ENCODE peak calls at places on chromosomes 13 and 19, in four cellular contexts. One of them, this sample, is unnamed.

GRCh38 chr13:72435251-72435650 is 292.2 kb downstream of the MZT1 start:
- DNase-seq in DND-41: no peak
- DNase-seq in upper lobe of right lung: no peak
- DNase-seq in RWPE1: no peak
- DNase-seq in this sample: no peak

GRCh38 chr19:8184274-8184673 is 24.9 kb upstream of the CERS4 start:
- DNase-seq in DND-41: no peak
- DNase-seq in upper lobe of right lung: no peak
- DNase-seq in RWPE1: no peak
- DNase-seq in this sample: no peak

GRCh38 chr13:40539954-40540706 is 126.3 kb downstream of the FOXO1 start:
- DNase-seq in DND-41: no peak
- DNase-seq in upper lobe of right lung: no peak
- DNase-seq in RWPE1: peak
- DNase-seq in this sample: no peak

GRCh38 chr19:11296264-11296663 is 304 bp downstream of the TSPAN16 start:
- DNase-seq in DND-41: no peak
- DNase-seq in upper lobe of right lung: no peak
- DNase-seq in RWPE1: no peak
- DNase-seq in this sample: no peak

GRCh38 chr19:30061557-30062330 is 119.7 kb downstream of the URI1 start:
- DNase-seq in DND-41: no peak
- DNase-seq in upper lobe of right lung: no peak
- DNase-seq in RWPE1: no peak
- DNase-seq in this sample: no peak

GRCh38 chr13:84192125-84192524 is 309.9 kb upstream of the SLITRK1 start:
- DNase-seq in DND-41: no peak
- DNase-seq in upper lobe of right lung: no peak
- DNase-seq in RWPE1: peak
- DNase-seq in this sample: no peak

GRCh38 chr13:36758345-36758744 is 60.7 kb upstream of the RFXAP start:
- DNase-seq in DND-41: no peak
- DNase-seq in upper lobe of right lung: no peak
- DNase-seq in RWPE1: no peak
- DNase-seq in this sample: no peak

GRCh38 chr13:38180100-38180499 is 169.6 kb upstream of the UFM1 start:
- DNase-seq in DND-41: no peak
- DNase-seq in upper lobe of right lung: no peak
- DNase-seq in RWPE1: peak
- DNase-seq in this sample: no peak

GRCh38 chr19:33133438-33134031 is 1.6 kb downstream of the WDR88 start:
- DNase-seq in DND-41: no peak
- DNase-seq in upper lobe of right lung: no peak
- DNase-seq in RWPE1: no peak
- DNase-seq in this sample: no peak

GRCh38 chr13:33932765-33933406 is 114.9 kb downstream of the RFC3 start:
- DNase-seq in DND-41: no peak
- DNase-seq in upper lobe of right lung: no peak
- DNase-seq in RWPE1: no peak
- DNase-seq in this sample: no peak

GRCh38 chr19:56637976-56638555 is 4.9 kb upstream of the SMIM17 start:
- DNase-seq in DND-41: peak
- DNase-seq in upper lobe of right lung: no peak
- DNase-seq in RWPE1: peak
- DNase-seq in this sample: no peak

GRCh38 chr19:840519-841206 is at the start of gene PRTN3:
- DNase-seq in DND-41: no peak
- DNase-seq in upper lobe of right lung: no peak
- DNase-seq in RWPE1: no peak
- DNase-seq in this sample: no peak

GRCh38 chr13:32415019-32415418 is 12.9 kb downstream of the N4BP2L1 start:
- DNase-seq in DND-41: peak
- DNase-seq in upper lobe of right lung: no peak
- DNase-seq in RWPE1: no peak
- DNase-seq in this sample: no peak

GRCh38 chr19:21221653-21222052 is 79.8 kb downstream of the ZNF431 start:
- DNase-seq in DND-41: no peak
- DNase-seq in upper lobe of right lung: no peak
- DNase-seq in RWPE1: no peak
- DNase-seq in this sample: no peak

GRCh38 chr19:27966390-27966816 is 1246.5 kb downstream of the UQCRFS1 start:
- DNase-seq in DND-41: no peak
- DNase-seq in upper lobe of right lung: no peak
- DNase-seq in RWPE1: peak
- DNase-seq in this sample: no peak

GRCh38 chr13:20721454-20722357 is 18.2 kb downstream of the IL17D start:
- DNase-seq in DND-41: no peak
- DNase-seq in upper lobe of right lung: peak
- DNase-seq in RWPE1: peak
- DNase-seq in this sample: no peak

GRCh38 chr19:4391701-4392543 is 8.4 kb downstream of the SH3GL1 start:
- DNase-seq in DND-41: no peak
- DNase-seq in upper lobe of right lung: no peak
- DNase-seq in RWPE1: no peak
- DNase-seq in this sample: no peak

GRCh38 chr19:41111750-41112295 is 2.4 kb upstream of the CYP2F1 start:
- DNase-seq in DND-41: no peak
- DNase-seq in upper lobe of right lung: no peak
- DNase-seq in RWPE1: no peak
- DNase-seq in this sample: no peak

GRCh38 chr13:75896271-75896670 is 260.1 kb downstream of the LMO7 start:
- DNase-seq in DND-41: no peak
- DNase-seq in upper lobe of right lung: no peak
- DNase-seq in RWPE1: no peak
- DNase-seq in this sample: no peak

DNA sequence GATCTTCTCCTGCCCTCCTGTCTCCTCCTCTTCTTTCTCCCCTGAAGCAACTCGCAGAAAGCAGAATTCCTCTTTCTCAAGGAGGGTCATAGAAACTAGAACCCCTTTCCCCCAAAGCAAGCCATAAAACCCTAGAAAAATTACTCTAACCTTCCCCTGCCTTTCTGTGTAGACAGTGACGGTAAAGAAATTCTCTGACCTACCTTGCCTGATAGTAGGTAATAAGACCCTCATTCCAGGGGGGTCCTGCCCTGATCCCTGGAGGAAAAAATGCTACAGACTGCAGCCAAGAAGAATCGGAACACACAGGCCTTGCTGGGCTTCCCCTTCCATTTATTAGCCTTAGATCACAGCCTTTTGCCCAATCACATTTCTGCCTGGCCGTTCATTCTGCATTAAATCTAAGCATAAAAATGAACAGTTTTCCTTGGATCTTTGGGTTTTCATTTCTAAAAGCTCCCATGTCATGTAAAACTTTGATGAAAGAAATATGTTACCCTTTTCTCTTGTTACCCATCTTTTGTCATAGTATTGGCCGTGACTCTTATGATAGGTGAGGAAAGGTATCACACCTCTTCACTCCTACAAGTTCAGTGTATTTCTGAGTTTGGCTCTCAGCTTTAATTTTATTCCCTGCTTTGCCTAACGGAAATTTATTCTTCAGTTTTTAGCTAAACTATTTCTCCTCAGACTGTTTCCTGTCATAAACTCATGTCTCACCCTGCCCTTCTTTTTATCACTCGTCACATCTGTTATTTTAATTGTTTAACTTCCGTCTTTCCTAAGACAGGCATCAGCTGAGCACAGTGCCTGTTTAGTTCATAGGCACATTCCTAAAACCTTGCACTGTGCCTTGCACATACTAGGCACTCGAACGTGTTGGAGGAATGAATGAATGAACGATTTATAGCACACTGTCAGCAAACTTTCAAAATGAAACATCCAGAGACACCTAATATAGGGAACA is 20.4 kb upstream of the CPB2 start:
- DNase-seq in DND-41: no peak
- DNase-seq in upper lobe of right lung: no peak
- DNase-seq in RWPE1: no peak
- DNase-seq in this sample: no peak
- H3K27ac ChIP-seq in DND-41: no peak
- H3K27ac ChIP-seq in upper lobe of right lung: no peak
- H3K27ac ChIP-seq in RWPE1: no peak
- H3K27ac ChIP-seq in this sample: peak

GRCh38 chr13:68375004-68375403 is 1144.9 kb upstream of the PCDH9 start:
- DNase-seq in DND-41: no peak
- DNase-seq in upper lobe of right lung: no peak
- DNase-seq in RWPE1: no peak
- DNase-seq in this sample: no peak
- TF ChIP-seq CTCF in DND-41: no peak
- TF ChIP-seq CTCF in upper lobe of right lung: no peak
- TF ChIP-seq CTCF in RWPE1: no peak
- TF ChIP-seq CTCF in this sample: no peak

GRCh38 chr19:47848425-47848824 is 10.6 kb upstream of the TPRX2 start:
- DNase-seq in DND-41: no peak
- DNase-seq in upper lobe of right lung: no peak
- DNase-seq in RWPE1: no peak
- DNase-seq in this sample: no peak

GRCh38 chr19:47839411-47839810 is 17.7 kb downstream of the CRX start:
- DNase-seq in DND-41: no peak
- DNase-seq in upper lobe of right lung: no peak
- DNase-seq in RWPE1: no peak
- DNase-seq in this sample: no peak

GRCh38 chr19:47839913-47840312 is 18.2 kb downstream of the CRX start:
- DNase-seq in DND-41: no peak
- DNase-seq in upper lobe of right lung: no peak
- DNase-seq in RWPE1: no peak
- DNase-seq in this sample: no peak

DNA sequence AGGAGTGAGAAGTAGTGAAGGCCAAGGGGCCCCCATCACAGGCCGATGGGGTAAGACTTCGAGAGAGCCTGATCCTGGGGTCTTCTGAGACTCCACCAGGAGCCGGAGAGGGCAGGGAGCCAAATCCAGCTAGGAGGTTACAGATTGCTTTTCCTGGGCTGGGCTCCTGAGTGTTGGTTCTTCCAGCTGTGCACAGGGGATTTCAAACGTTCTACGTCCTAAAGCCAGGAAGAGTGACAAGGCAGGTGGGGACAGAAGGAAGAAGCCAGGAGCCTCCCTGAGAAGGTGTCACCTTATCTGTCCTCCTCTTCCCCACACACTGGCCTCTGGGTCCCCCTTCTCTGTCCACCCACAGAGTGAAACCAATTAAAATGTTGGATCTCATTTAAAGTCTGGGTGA is 16.1 kb upstream of the TPRX2 start:
- DNase-seq in DND-41: no peak
- DNase-seq in upper lobe of right lung: no peak
- DNase-seq in RWPE1: no peak
- DNase-seq in this sample: no peak
- H3K27ac ChIP-seq in DND-41: no peak
- H3K27ac ChIP-seq in upper lobe of right lung: no peak
- H3K27ac ChIP-seq in RWPE1: no peak
- H3K27ac ChIP-seq in this sample: no peak

DNA sequence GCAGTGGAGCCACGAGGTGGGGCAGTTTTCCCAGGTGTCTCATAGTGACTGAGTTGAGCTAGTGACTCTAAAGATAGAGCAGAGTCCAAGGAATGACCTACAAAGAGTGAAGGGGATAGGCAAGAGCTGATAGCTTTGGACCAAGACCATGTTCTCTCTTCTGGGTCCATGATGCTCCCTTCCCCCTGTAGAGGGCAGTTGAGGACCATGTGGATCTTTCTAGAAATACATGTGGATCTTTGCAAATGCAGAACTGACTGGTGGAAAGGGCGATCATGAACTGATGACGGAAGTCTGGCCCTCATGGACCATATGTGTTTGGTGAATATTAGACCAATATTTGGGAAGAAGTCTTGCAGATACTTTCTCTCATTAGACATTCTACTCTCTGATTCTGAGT is 6.9 kb downstream of the PSG1 start:
- DNase-seq in DND-41: no peak
- DNase-seq in upper lobe of right lung: no peak
- DNase-seq in RWPE1: no peak
- DNase-seq in this sample: no peak
- TF ChIP-seq CTCF in DND-41: no peak
- TF ChIP-seq CTCF in upper lobe of right lung: no peak
- TF ChIP-seq CTCF in RWPE1: no peak
- TF ChIP-seq CTCF in this sample: no peak

GRCh38 chr13:99143904-99144303 is 56.8 kb upstream of the UBAC2 start:
- DNase-seq in DND-41: no peak
- DNase-seq in upper lobe of right lung: no peak
- DNase-seq in RWPE1: no peak
- DNase-seq in this sample: no peak
- H3K27ac ChIP-seq in DND-41: no peak
- H3K27ac ChIP-seq in upper lobe of right lung: no peak
- H3K27ac ChIP-seq in RWPE1: no peak
- H3K27ac ChIP-seq in this sample: no peak

DNA sequence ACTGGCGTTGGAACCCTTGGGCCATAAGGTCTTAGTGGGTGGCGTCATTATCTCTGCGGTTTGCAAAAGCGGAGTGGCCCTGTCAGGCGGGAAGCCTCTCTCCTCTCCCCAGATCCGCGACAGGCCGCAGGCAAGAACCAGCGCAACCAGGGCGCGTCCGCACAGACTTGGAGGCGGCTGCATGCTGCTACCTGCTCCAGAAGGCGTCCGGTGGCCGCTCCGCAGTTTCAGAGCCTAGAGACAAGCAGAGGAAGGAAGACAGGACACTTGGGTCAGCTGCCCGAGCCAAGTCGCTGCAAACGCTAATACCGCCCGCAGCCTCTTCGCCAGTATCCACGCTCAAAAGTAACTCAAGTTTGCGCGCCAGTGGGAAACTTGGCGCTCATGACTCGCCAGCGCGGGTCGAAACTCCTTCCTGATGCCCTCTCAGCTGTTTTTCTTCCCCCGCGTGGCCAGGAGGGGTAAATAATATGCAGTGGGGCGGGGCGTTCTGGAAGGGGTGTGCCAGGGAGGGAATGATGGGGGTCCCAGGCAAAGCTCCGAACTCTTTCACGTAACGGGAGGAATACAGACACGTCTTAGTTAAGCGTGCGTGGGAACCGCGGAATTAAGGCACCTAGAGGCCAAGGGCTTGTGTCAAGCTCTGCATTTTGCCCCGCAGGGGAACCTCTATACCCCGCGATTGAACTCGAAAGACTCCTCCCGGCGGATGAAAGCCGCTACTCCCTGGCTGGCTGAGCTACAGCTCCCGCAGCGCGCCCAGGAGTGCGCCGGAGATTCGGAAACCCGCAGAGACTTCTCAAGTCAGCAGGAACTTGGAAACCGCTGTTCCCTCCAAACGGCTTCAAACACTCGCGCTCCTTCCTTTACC is at the start of gene EDNRB:
- DNase-seq in DND-41: no peak
- DNase-seq in upper lobe of right lung: peak
- DNase-seq in RWPE1: peak
- DNase-seq in this sample: no peak
- TF ChIP-seq CTCF in DND-41: no peak
- TF ChIP-seq CTCF in upper lobe of right lung: peak
- TF ChIP-seq CTCF in RWPE1: no peak
- TF ChIP-seq CTCF in this sample: no peak

GRCh38 chr19:23916991-23917390 is 2.3 kb downstream of the ZNF726 start:
- DNase-seq in DND-41: no peak
- DNase-seq in upper lobe of right lung: no peak
- DNase-seq in RWPE1: no peak
- DNase-seq in this sample: no peak

GRCh38 chr19:23909222-23909621 is 5.5 kb upstream of the ZNF726 start:
- DNase-seq in DND-41: no peak
- DNase-seq in upper lobe of right lung: no peak
- DNase-seq in RWPE1: no peak
- DNase-seq in this sample: no peak

GRCh38 chr19:23913931-23914330 is 755 bp upstream of the ZNF726 start:
- DNase-seq in DND-41: no peak
- DNase-seq in upper lobe of right lung: no peak
- DNase-seq in RWPE1: no peak
- DNase-seq in this sample: no peak

GRCh38 chr19:23917856-23918255 is 3.2 kb downstream of the ZNF726 start:
- DNase-seq in DND-41: no peak
- DNase-seq in upper lobe of right lung: no peak
- DNase-seq in RWPE1: no peak
- DNase-seq in this sample: no peak

GRCh38 chr19:23914402-23915286 is at the start of gene ZNF726:
- DNase-seq in DND-41: peak
- DNase-seq in upper lobe of right lung: peak
- DNase-seq in RWPE1: peak
- DNase-seq in this sample: peak
- H3K27ac ChIP-seq in DND-41: peak
- H3K27ac ChIP-seq in upper lobe of right lung: peak
- H3K27ac ChIP-seq in RWPE1: peak
- H3K27ac ChIP-seq in this sample: no peak